ENCODE peak calls at places on chromosome 19, in ten cellular contexts. One of them, this sample, is unnamed.
A peak's percentile ranks its signal among the peaks of the same experiment; 100 is the strongest.

GRCh38 chr19:5292453-5292842 is 48.2 kb downstream of the PTPRS start:
- DNase-seq in mesothelial cell of epicardium: no peak
- DNase-seq in T-cell: peak; percentile 26
- DNase-seq in OCI-LY7: peak; percentile 67
- DNase-seq in GM04504: no peak
- DNase-seq in HuH-7.5: no peak
- DNase-seq in upper lobe of right lung: no peak
- DNase-seq in substantia nigra: no peak
- DNase-seq in left lung: no peak
- DNase-seq in NCI-H1105: peak; percentile 28
- DNase-seq in this sample: peak; percentile 12

GRCh38 chr19:16521715-16522289 is 20.4 kb downstream of the CHERP start:
- DNase-seq in mesothelial cell of epicardium: no peak
- DNase-seq in T-cell: no peak
- DNase-seq in OCI-LY7: no peak
- DNase-seq in GM04504: no peak
- DNase-seq in HuH-7.5: no peak
- DNase-seq in upper lobe of right lung: no peak
- DNase-seq in substantia nigra: no peak
- DNase-seq in left lung: no peak
- DNase-seq in NCI-H1105: no peak
- DNase-seq in this sample: no peak

GRCh38 chr19:13155472-13156284 is 5.5 kb downstream of the IER2 start:
- DNase-seq in mesothelial cell of epicardium: peak; percentile 81
- DNase-seq in T-cell: peak; percentile 82
- DNase-seq in OCI-LY7: peak; percentile 91
- DNase-seq in GM04504: no peak
- DNase-seq in HuH-7.5: peak; percentile 92
- DNase-seq in upper lobe of right lung: peak; percentile 91
- DNase-seq in substantia nigra: no peak
- DNase-seq in left lung: peak; percentile 85
- DNase-seq in NCI-H1105: no peak
- DNase-seq in this sample: peak; percentile 84

GRCh38 chr19:12639901-12640613 is 26.5 kb downstream of the MAN2B1 start:
- DNase-seq in mesothelial cell of epicardium: peak; percentile 73
- DNase-seq in T-cell: peak; percentile 74
- DNase-seq in OCI-LY7: peak; percentile 83
- DNase-seq in GM04504: peak; percentile 48
- DNase-seq in HuH-7.5: peak; percentile 92
- DNase-seq in upper lobe of right lung: peak; percentile 90
- DNase-seq in substantia nigra: peak; percentile 44
- DNase-seq in left lung: peak; percentile 87
- DNase-seq in NCI-H1105: peak; percentile 26
- DNase-seq in this sample: peak; percentile 89

GRCh38 chr19:44796701-44797115 is 12.2 kb upstream of the BCAM start:
- DNase-seq in mesothelial cell of epicardium: no peak
- DNase-seq in T-cell: no peak
- DNase-seq in OCI-LY7: peak; percentile 24
- DNase-seq in GM04504: no peak
- DNase-seq in HuH-7.5: peak; percentile 92
- DNase-seq in upper lobe of right lung: no peak
- DNase-seq in substantia nigra: no peak
- DNase-seq in left lung: no peak
- DNase-seq in NCI-H1105: no peak
- DNase-seq in this sample: peak; percentile 98

GRCh38 chr19:4014541-4015491 is 7.3 kb downstream of the PIAS4 start:
- DNase-seq in mesothelial cell of epicardium: peak; percentile 59
- DNase-seq in T-cell: peak; percentile 49
- DNase-seq in OCI-LY7: peak; percentile 14
- DNase-seq in GM04504: no peak
- DNase-seq in HuH-7.5: no peak
- DNase-seq in upper lobe of right lung: peak; percentile 63
- DNase-seq in substantia nigra: no peak
- DNase-seq in left lung: no peak
- DNase-seq in NCI-H1105: no peak
- DNase-seq in this sample: no peak

GRCh38 chr19:38125238-38125637 is 98.8 kb downstream of the DPF1 start:
- DNase-seq in mesothelial cell of epicardium: no peak
- DNase-seq in T-cell: no peak
- DNase-seq in OCI-LY7: no peak
- DNase-seq in GM04504: no peak
- DNase-seq in HuH-7.5: no peak
- DNase-seq in upper lobe of right lung: no peak
- DNase-seq in substantia nigra: no peak
- DNase-seq in left lung: no peak
- DNase-seq in NCI-H1105: no peak
- DNase-seq in this sample: no peak

GRCh38 chr19:50384685-50385535 is 763 bp downstream of the POLD1 start:
- DNase-seq in mesothelial cell of epicardium: no peak
- DNase-seq in T-cell: no peak
- DNase-seq in OCI-LY7: no peak
- DNase-seq in GM04504: no peak
- DNase-seq in HuH-7.5: no peak
- DNase-seq in upper lobe of right lung: peak; percentile 67
- DNase-seq in substantia nigra: no peak
- DNase-seq in left lung: peak; percentile 59
- DNase-seq in NCI-H1105: no peak
- DNase-seq in this sample: no peak

GRCh38 chr19:15337202-15337601 is 4.9 kb upstream of the BRD4 start:
- DNase-seq in mesothelial cell of epicardium: no peak
- DNase-seq in T-cell: no peak
- DNase-seq in OCI-LY7: no peak
- DNase-seq in GM04504: no peak
- DNase-seq in HuH-7.5: no peak
- DNase-seq in upper lobe of right lung: no peak
- DNase-seq in substantia nigra: no peak
- DNase-seq in left lung: no peak
- DNase-seq in NCI-H1105: no peak
- DNase-seq in this sample: no peak

GRCh38 chr19:45275370-45275971 is 24.4 kb downstream of the MARK4 start:
- DNase-seq in mesothelial cell of epicardium: no peak
- DNase-seq in T-cell: no peak
- DNase-seq in OCI-LY7: no peak
- DNase-seq in GM04504: no peak
- DNase-seq in HuH-7.5: no peak
- DNase-seq in upper lobe of right lung: no peak
- DNase-seq in substantia nigra: no peak
- DNase-seq in left lung: no peak
- DNase-seq in NCI-H1105: peak; percentile 22
- DNase-seq in this sample: no peak

GRCh38 chr19:38551450-38551813 is 66.3 kb downstream of the MAP4K1 start:
- DNase-seq in mesothelial cell of epicardium: no peak
- DNase-seq in T-cell: no peak
- DNase-seq in OCI-LY7: no peak
- DNase-seq in GM04504: no peak
- DNase-seq in HuH-7.5: no peak
- DNase-seq in upper lobe of right lung: no peak
- DNase-seq in substantia nigra: no peak
- DNase-seq in left lung: no peak
- DNase-seq in NCI-H1105: no peak
- DNase-seq in this sample: no peak

GRCh38 chr19:13935765-13936486 is 2.3 kb downstream of the PODNL1 start:
- DNase-seq in mesothelial cell of epicardium: no peak
- DNase-seq in T-cell: no peak
- DNase-seq in OCI-LY7: no peak
- DNase-seq in GM04504: no peak
- DNase-seq in HuH-7.5: no peak
- DNase-seq in upper lobe of right lung: no peak
- DNase-seq in substantia nigra: no peak
- DNase-seq in left lung: no peak
- DNase-seq in NCI-H1105: no peak
- DNase-seq in this sample: no peak

GRCh38 chr19:39111593-39112199 is 13.9 kb upstream of the PAK4 start:
- DNase-seq in mesothelial cell of epicardium: peak; percentile 59
- DNase-seq in T-cell: no peak
- DNase-seq in OCI-LY7: no peak
- DNase-seq in GM04504: no peak
- DNase-seq in HuH-7.5: no peak
- DNase-seq in upper lobe of right lung: no peak
- DNase-seq in substantia nigra: no peak
- DNase-seq in left lung: no peak
- DNase-seq in NCI-H1105: no peak
- DNase-seq in this sample: peak; percentile 47

GRCh38 chr19:45595814-45596213 is 6.2 kb downstream of the GPR4 start:
- DNase-seq in mesothelial cell of epicardium: no peak
- DNase-seq in T-cell: no peak
- DNase-seq in OCI-LY7: no peak
- DNase-seq in GM04504: no peak
- DNase-seq in HuH-7.5: no peak
- DNase-seq in upper lobe of right lung: no peak
- DNase-seq in substantia nigra: no peak
- DNase-seq in left lung: no peak
- DNase-seq in NCI-H1105: no peak
- DNase-seq in this sample: no peak

GRCh38 chr19:32223595-32224370 is 121.6 kb upstream of the ZNF507 start:
- DNase-seq in mesothelial cell of epicardium: no peak
- DNase-seq in T-cell: peak; percentile 44
- DNase-seq in OCI-LY7: no peak
- DNase-seq in GM04504: no peak
- DNase-seq in HuH-7.5: no peak
- DNase-seq in upper lobe of right lung: no peak
- DNase-seq in substantia nigra: no peak
- DNase-seq in left lung: no peak
- DNase-seq in NCI-H1105: peak; percentile 34
- DNase-seq in this sample: no peak